ENCODE peak calls at places on chromosomes 2 and 18, in ten cellular contexts. Q is GM23248; D is HCT116; F is psoas muscle; J is K562; U is astrocyte; N is effector memory CD4-positive, alpha-beta T cell; Y is pancreas; E is CD8-positive, alpha-beta T cell; M is heart right ventricle. C is an unnamed sample.

GRCh38 chr2:173953047-173953424 is 12.1 kb downstream of the SP3 start:
- DNase-seq in J (no peak), D (no peak), N (no peak), U (no peak), M (no peak), E (no peak), F (no peak), Q (no peak), Y (no peak), C (no peak)

GRCh38 chr2:120109186-120110061 is 96.5 kb downstream of the EPB41L5 start:
- DNase-seq in E (no peak), Y (no peak), M (no peak), D (peak; percentile 12), F (no peak), N (no peak), U (peak; percentile 29), Q (peak; percentile 56), J (peak; percentile 8), C (no peak)

GRCh38 chr2:647691-648231 is 29.4 kb downstream of the TMEM18 start:
- DNase-seq in U (no peak), E (no peak), F (no peak), J (no peak), M (no peak), Q (no peak), Y (no peak), D (no peak), N (no peak), C (no peak)

GRCh38 chr2:206833291-206833690 is 67.9 kb downstream of the FASTKD2 start:
- DNase-seq in Y (no peak), N (no peak), F (no peak), J (no peak), E (no peak), U (no peak), Q (no peak), M (no peak), D (no peak), C (no peak)

GRCh38 chr2:5686068-5686467 is 6.1 kb upstream of the SOX11 start:
- DNase-seq in Y (no peak), D (no peak), U (no peak), J (no peak), N (no peak), E (no peak), Q (no peak), M (no peak), F (no peak), C (no peak)

GRCh38 chr2:48415765-48416515 is 114.0 kb upstream of the STON1 start:
- DNase-seq in M (no peak), Q (peak; percentile 6), N (no peak), D (no peak), Y (no peak), J (no peak), U (no peak), E (no peak), F (no peak), C (no peak)

GRCh38 chr2:30790879-30791278 is 16.4 kb downstream of the CAPN13 start:
- DNase-seq in Q (no peak), Y (no peak), N (no peak), F (no peak), M (no peak), E (no peak), J (no peak), D (no peak), U (no peak), C (no peak)

GRCh38 chr2:226526731-226527130 is 272.9 kb downstream of the IRS1 start:
- DNase-seq in E (no peak), M (no peak), D (no peak), Y (no peak), F (no peak), Q (peak; percentile 2), J (no peak), U (no peak), N (no peak), C (no peak)

GRCh38 chr2:1088941-1089340 is 138.3 kb downstream of the SNTG2 start:
- DNase-seq in Y (no peak), Q (no peak), M (no peak), J (no peak), F (no peak), N (no peak), D (no peak), E (no peak), U (no peak), C (no peak)

GRCh38 chr2:70726186-70726585 is 41.8 kb downstream of the ADD2 start:
- DNase-seq in U (no peak), F (no peak), E (no peak), Y (no peak), Q (no peak), M (no peak), N (no peak), J (no peak), D (no peak), C (no peak)

GRCh38 chr2:225009768-225010167 is 32.5 kb downstream of the DOCK10 start:
- DNase-seq in N (no peak), J (no peak), E (no peak), Y (no peak), Q (peak; percentile 28), U (peak; percentile 27), M (no peak), D (no peak), F (no peak), C (no peak)

GRCh38 chr2:174585111-174585510 is 12.5 kb downstream of the WIPF1 start:
- DNase-seq in Q (no peak), N (no peak), M (no peak), E (no peak), Y (no peak), U (no peak), J (no peak), D (no peak), F (no peak), C (no peak)

GRCh38 chr2:234640657-234641056 is 143.8 kb upstream of the ARL4C start:
- DNase-seq in E (no peak), D (no peak), F (no peak), U (no peak), J (no peak), Q (peak; percentile 11), M (no peak), Y (no peak), N (no peak), C (no peak)

GRCh38 chr2:144406111-144406788 is 113.7 kb downstream of the ZEB2 start:
- DNase-seq in U (no peak), M (no peak), D (no peak), E (no peak), F (no peak), Y (no peak), N (no peak), Q (no peak), J (no peak), C (no peak)

GRCh38 chr2:54540194-54540593 is 84.1 kb downstream of the SPTBN1 start:
- DNase-seq in J (no peak), M (no peak), F (no peak), U (no peak), E (no peak), Q (no peak), Y (no peak), N (no peak), D (no peak), C (no peak)

GRCh38 chr2:590214-591175 is 86.7 kb downstream of the TMEM18 start:
- DNase-seq in N (no peak), Y (no peak), M (no peak), F (no peak), U (no peak), J (no peak), Q (no peak), D (no peak), E (no peak), C (no peak)

GRCh38 chr2:222283634-222284033 is 15.2 kb downstream of the PAX3 start:
- DNase-seq in U (no peak), Q (no peak), Y (no peak), J (no peak), E (no peak), D (no peak), F (peak; percentile 92), M (no peak), N (no peak), C (no peak)

GRCh38 chr18:70598406-70598805 is 309.6 kb downstream of the SOCS6 start:
- DNase-seq in F (no peak), N (no peak), J (no peak), U (no peak), Q (no peak), E (no peak), M (no peak), Y (no peak), D (no peak), C (no peak)
- H3K27ac ChIP-seq in F (no peak overlapping the region), N (no peak overlapping the region), J (no peak overlapping the region), U (no peak overlapping the region), Q (no peak overlapping the region), E (no peak overlapping the region), M (no peak overlapping the region), Y (no peak overlapping the region), D (no peak overlapping the region), C (no peak overlapping the region)

DNA sequence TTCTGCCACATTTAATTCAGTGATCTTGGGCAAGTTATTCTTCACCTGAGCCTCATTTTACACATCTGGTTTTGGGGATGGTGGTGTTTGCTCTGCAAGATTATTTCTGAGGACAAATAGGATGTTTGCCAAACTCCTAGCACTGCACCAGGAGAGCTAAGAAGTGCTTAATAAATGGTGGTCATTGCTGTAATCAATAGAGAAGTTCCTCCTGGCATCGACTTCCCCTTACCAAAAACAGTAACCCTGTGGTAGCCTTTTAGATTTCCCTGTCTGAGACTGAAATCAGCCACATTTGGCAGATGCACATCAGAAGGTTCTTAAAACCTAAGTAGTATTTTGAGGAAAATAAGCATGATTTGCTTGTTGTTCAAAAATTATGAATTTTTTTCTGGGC is 2.3 kb downstream of the B3GNT2 start:
- DNase-seq in Y (no peak), J (no peak), M (no peak), U (no peak), Q (no peak), E (no peak), N (no peak), D (no peak), F (no peak), C (no peak)
- H3K27ac ChIP-seq in Y (peak overlapping the region; percentile 90), J (peak overlapping the region; percentile 6), M (peak overlapping the region; percentile 95), U (no peak overlapping the region), Q (peak overlapping the region; percentile 2), E (peak overlapping the region; percentile 86), N (peak overlapping the region; percentile 82), D (no peak overlapping the region), F (no peak overlapping the region), C (peak overlapping the region; percentile 41)

DNA sequence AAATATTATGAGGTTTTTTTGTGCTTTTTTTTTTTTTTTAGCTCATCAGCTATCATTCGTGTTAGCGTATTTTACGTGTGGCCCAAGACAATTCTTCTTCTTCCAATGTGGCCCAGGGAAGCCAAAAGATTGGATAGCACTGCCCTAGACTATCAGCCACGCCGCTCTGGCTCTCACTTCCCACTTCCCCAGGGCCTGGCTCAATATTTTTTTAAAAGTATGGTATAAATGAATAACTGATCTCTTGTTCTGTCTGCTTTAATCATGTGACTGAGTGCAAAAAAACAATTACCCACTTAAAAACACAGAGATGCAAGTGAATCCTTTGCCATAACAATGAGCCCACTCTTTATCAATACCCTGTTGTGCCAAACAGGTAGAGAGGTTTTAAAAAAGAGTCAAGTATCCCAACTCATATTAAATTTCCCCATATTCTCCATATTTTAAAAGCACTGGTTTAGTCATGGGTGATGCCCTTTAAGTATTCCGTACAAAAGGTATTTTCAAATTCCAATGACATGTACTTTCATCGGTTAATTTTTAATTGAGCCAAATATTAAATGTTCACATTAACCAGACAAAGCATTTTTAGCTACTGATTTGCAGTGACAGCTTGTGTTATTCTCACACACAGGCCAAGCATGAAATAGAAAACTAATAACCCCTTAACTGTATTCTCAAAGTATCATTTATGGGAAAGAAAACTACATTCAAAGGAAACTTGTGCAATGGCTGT is 12.6 kb downstream of the BCL2 start:
- DNase-seq in Y (no peak), N (no peak), U (no peak), J (no peak), D (no peak), M (no peak), F (no peak), E (no peak), Q (no peak), C (no peak)
- H3K27ac ChIP-seq in Y (peak overlapping the region; percentile 23), N (no peak overlapping the region), U (no peak overlapping the region), J (no peak overlapping the region), D (no peak overlapping the region), M (peak overlapping the region; percentile 45), F (peak overlapping the region; percentile 51), E (no peak overlapping the region), Q (no peak overlapping the region), C (no peak overlapping the region)

GRCh38 chr2:67156796-67157195 is 240.3 kb upstream of the ETAA1 start:
- DNase-seq in E (no peak), U (no peak), F (no peak), Y (no peak), Q (no peak), N (no peak), M (no peak), D (no peak), J (no peak), C (no peak)
- H3K27ac ChIP-seq in E (no peak overlapping the region), U (no peak overlapping the region), F (no peak overlapping the region), Y (no peak overlapping the region), Q (no peak overlapping the region), N (no peak overlapping the region), M (no peak overlapping the region), D (no peak overlapping the region), J (no peak overlapping the region), C (no peak overlapping the region)

C was measured in caudate nucleus.